ENCODE peak calls at places on chromosomes 12 and 14, in seven cellular contexts. F is activated CD4-positive, alpha-beta T cell treated with anti-CD3 and anti-CD28 coated beads, Interleukin-2, amount 50 U/mL, for 24 hours; L is activated T-helper 1 cell treated with anti-CD3 and anti-CD28 coated beads, Interleukin-2, amount 50 U/mL, for 16 hours; A is NCI-H2171; K is HCEC 1CT; I is activated T-cell treated with anti-CD3 and anti-CD28 coated beads for 24 hours; W is WERI-Rb-1. U is an unnamed sample.

GRCh38 chr12:59904874-59905521 is 309.2 kb downstream of the SLC16A7 start:
- DNase-seq in F (no peak), L (no peak), A (no peak), K (peak), I (no peak), W (no peak), U (no peak)

GRCh38 chr12:124403273-124403672 is 108.4 kb downstream of the RFLNA start:
- DNase-seq in F (no peak), L (no peak), A (no peak), K (no peak), I (no peak), W (no peak), U (no peak)

GRCh38 chr14:72715215-72715909 is 178.5 kb downstream of the DPF3 start:
- DNase-seq in F (no peak), L (no peak), A (no peak), K (no peak), I (no peak), W (no peak), U (no peak)

GRCh38 chr12:27517961-27518668 is 5.9 kb upstream of the PPFIBP1 start:
- DNase-seq in F (no peak), L (no peak), A (no peak), K (no peak), I (no peak), W (no peak), U (no peak)

GRCh38 chr12:51721281-51721940 is 127.1 kb downstream of the FIGNL2 start:
- DNase-seq in F (peak), L (peak), A (no peak), K (no peak), I (peak), W (no peak), U (peak)

GRCh38 chr14:23285530-23286019 is 357 bp downstream of the HOMEZ start:
- DNase-seq in F (no peak), L (no peak), A (no peak), K (peak), I (no peak), W (no peak), U (no peak)

GRCh38 chr12:81077686-81078441 is at the start of gene ACSS3:
- DNase-seq in F (no peak), L (no peak), A (no peak), K (peak), I (no peak), W (no peak), U (peak)

GRCh38 chr12:4719821-4720636 is at the start of gene GALNT8:
- DNase-seq in F (no peak), L (no peak), A (no peak), K (no peak), I (no peak), W (peak), U (no peak)

GRCh38 chr14:96783306-96784224 is 13.6 kb upstream of the VRK1 start:
- DNase-seq in F (no peak), L (no peak), A (no peak), K (no peak), I (no peak), W (no peak), U (no peak)

GRCh38 chr14:65414961-65415589 is 2.5 kb downstream of the FUT8 start:
- DNase-seq in F (no peak), L (no peak), A (peak), K (peak), I (no peak), W (no peak), U (no peak)

GRCh38 chr12:1234073-1234472 is 243.1 kb downstream of the ERC1 start:
- DNase-seq in F (no peak), L (no peak), A (no peak), K (no peak), I (no peak), W (no peak), U (no peak)

U was measured in mucosa of gallbladder.